ENCODE peak calls at places on chromosome X, in six cellular contexts. Q, I, Z, B, Y and V are unnamed samples.
A peak's percentile ranks its signal among the peaks of the same experiment; 100 is the strongest.

GRCh38 chrX:120372667-120373370 is 10.9 kb downstream of the ATP1B4 start:
- DNase-seq in I (no peak), B (no peak), Z (no peak), Y (peak; percentile 9), Q (no peak), V (no peak)

GRCh38 chrX:107398115-107398514 is 51.3 kb upstream of the FRMPD3 start:
- DNase-seq in Y (no peak), I (no peak), B (no peak), Z (no peak), Q (no peak), V (no peak)

GRCh38 chrX:24371391-24371972 is 11.0 kb downstream of the SUPT20HL1 start:
- DNase-seq in B (peak; percentile 68), Y (peak; percentile 47), Q (peak; percentile 87), I (peak; percentile 18), Z (peak; percentile 34), V (peak; percentile 67)

GRCh38 chrX:135520553-135521404 is at the start of gene INTS6L:
- DNase-seq in Q (peak; percentile 89), Z (peak; percentile 83), Y (peak; percentile 84), B (peak; percentile 94), I (peak; percentile 78), V (peak; percentile 72)

GRCh38 chrX:18855919-18856644 is 127.8 kb downstream of the PHKA2 start:
- DNase-seq in B (no peak), Y (no peak), I (no peak), Q (no peak), Z (no peak), V (no peak)

GRCh38 chrX:113274801-113275200 is 434.2 kb upstream of the AMOT start:
- DNase-seq in Q (no peak), Z (no peak), Y (no peak), I (no peak), B (no peak), V (no peak)

GRCh38 chrX:110450050-110450449 is 91.4 kb downstream of the RTL9 start:
- DNase-seq in Q (peak; percentile 91), Z (peak; percentile 27), Y (peak; percentile 58), I (peak; percentile 30), B (peak; percentile 85), V (peak; percentile 69)

GRCh38 chrX:82335772-82336171 is 1133.9 kb downstream of the SH3BGRL start:
- DNase-seq in Z (no peak), Q (no peak), I (no peak), B (no peak), Y (no peak), V (no peak)

GRCh38 chrX:110143454-110144210 is 140.7 kb downstream of the TMEM164 start:
- DNase-seq in Q (no peak), Z (no peak), B (no peak), I (peak; percentile 24), Y (peak; percentile 7), V (no peak)

GRCh38 chrX:7638053-7638452 is 204.9 kb upstream of the VCX start:
- DNase-seq in Y (no peak), B (no peak), I (no peak), Z (no peak), Q (no peak), V (no peak)

GRCh38 chrX:120559799-120560198 is 963 bp downstream of the CUL4B start:
- DNase-seq in I (no peak), B (no peak), Z (no peak), Q (peak; percentile 35), Y (no peak), V (no peak)

DNA sequence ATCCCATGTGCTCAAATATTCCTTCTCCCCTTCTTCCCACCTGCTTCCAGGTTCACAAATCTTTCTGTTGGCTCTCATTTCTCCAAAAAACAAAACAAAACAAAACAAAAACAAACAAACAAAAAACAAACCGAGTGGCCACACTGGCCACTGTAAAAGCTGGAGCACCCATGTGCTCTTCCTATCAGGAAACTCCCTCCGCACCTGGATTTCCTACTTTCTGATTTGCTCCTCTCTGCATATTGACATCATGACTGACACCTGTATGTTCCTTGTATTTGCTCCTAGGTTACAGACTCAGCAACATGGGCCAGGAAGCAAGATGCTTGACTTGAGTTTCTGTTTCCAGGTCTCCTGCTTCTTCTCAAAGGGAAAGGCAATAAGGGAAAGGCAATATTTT is 258.8 kb downstream of the GPC3 start:
- DNase-seq in B (no peak), Z (no peak), I (no peak), Q (no peak), Y (no peak), V (no peak)
- H3K27ac ChIP-seq in B (no peak overlapping the region), Z (no peak overlapping the region), I (no peak overlapping the region), Q (no peak overlapping the region), Y (no peak overlapping the region), V (no peak overlapping the region)

GRCh38 chrX:45781901-45782553 is 581.4 kb upstream of the DIPK2B start:
- DNase-seq in Q (no peak), B (no peak), Z (no peak), I (no peak), Y (no peak), V (no peak)
- H3K27ac ChIP-seq in Q (no peak overlapping the region), B (no peak overlapping the region), Z (no peak overlapping the region), I (peak overlapping the region; percentile 83), Y (no peak overlapping the region), V (no peak overlapping the region)

GRCh38 chrX:154785711-154786110 is 19.6 kb downstream of the MPP1 start:
- DNase-seq in Q (no peak), B (no peak), Y (no peak), I (no peak), Z (no peak), V (no peak)

GRCh38 chrX:154779261-154779660 is 16.6 kb downstream of the DKC1 start:
- DNase-seq in I (no peak), Q (no peak), Z (no peak), B (no peak), Y (no peak), V (no peak)

GRCh38 chrX:154780968-154781367 is 18.3 kb downstream of the DKC1 start:
- DNase-seq in Z (no peak), B (no peak), I (no peak), Y (no peak), Q (no peak), V (no peak)

DNA sequence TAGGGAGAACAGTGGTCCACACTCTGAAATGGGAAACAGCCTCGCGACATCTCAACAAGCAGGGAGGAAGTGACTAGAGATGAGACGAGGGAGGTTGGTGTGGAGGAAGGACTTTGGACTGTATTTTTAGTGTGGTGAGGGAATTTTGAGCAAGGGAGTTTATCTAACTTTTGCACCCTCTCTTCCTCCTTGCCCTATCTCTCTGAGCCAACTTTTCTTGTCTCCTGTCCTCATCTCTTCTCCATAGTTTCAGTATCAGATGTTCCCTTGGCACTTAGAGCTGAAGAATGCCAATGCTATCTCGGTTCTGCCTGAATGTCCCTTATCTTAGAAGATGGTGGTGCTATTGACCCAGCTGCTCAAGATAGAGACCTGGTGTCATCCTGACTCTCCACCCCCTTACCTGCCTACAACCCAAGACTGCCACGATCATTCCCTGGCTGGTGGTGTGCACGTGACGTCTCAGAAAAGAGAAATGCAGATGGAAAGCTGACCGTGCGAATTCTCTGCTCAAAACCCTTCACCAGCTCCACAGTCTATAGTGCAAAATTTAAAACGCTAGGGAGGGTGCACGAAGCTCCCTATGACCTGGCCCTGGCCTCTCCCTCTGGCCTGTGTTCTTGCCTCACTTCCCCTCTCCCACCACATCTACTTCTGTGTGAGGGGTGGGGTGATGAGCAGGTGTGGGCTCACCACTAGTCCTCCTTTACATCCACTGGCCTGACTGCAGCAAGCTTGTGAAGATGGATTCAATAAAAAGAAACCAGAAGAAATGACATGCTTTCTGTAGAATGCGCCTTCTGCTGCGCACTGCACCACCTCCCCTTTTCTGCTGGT is 20.9 kb downstream of the MPP1 start:
- DNase-seq in I (no peak), Z (no peak), Y (no peak), Q (no peak), B (no peak), V (no peak)
- H3K27ac ChIP-seq in I (no peak overlapping the region), Z (no peak overlapping the region), Y (no peak overlapping the region), Q (no peak overlapping the region), B (no peak overlapping the region), V (no peak overlapping the region)

DNA sequence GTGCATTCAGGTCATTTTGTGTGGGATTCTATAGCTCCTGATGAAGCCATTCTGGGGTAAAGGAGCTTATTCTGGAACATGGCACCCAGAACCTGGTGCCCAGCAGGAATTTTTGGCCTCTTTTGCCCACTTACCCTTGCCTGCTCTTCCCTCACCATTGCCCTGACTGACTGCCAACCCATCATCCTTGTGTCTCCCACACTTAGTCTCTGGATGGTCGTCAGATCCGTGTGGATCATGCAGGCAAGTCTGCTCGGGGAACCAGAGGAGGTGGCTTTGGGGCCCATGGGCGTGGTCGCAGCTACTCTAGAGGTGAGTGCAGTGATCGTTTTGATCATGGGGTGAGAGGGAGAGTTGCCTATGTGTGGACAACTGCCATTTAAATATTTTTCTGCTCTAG is 1.8 kb downstream of the RBM3 start:
- DNase-seq in B (no peak), Y (no peak), Z (no peak), I (no peak), Q (no peak), V (no peak)
- H3K27ac ChIP-seq in B (peak overlapping the region; percentile 96), Y (no peak overlapping the region), Z (no peak overlapping the region), I (peak overlapping the region; percentile 89), Q (no peak overlapping the region), V (no peak overlapping the region)

GRCh38 chrX:95889279-95889678 is 795.4 kb upstream of the DIAPH2 start:
- DNase-seq in B (no peak), I (no peak), Z (no peak), Y (no peak), Q (no peak), V (no peak)

GRCh38 chrX:95893632-95894031 is 791.0 kb upstream of the DIAPH2 start:
- DNase-seq in Z (no peak), Y (no peak), I (no peak), Q (no peak), B (no peak), V (no peak)
- H3K27ac ChIP-seq in Z (no peak overlapping the region), Y (no peak overlapping the region), I (no peak overlapping the region), Q (no peak overlapping the region), B (no peak overlapping the region), V (no peak overlapping the region)

GRCh38 chrX:12970691-12971202 is 4.2 kb upstream of the TMSB4X start:
- DNase-seq in Y (peak; percentile 42), Q (peak; percentile 22), B (no peak), I (no peak), Z (peak; percentile 45), V (no peak)

GRCh38 chrX:12971282-12972003 is 3.5 kb upstream of the TMSB4X start:
- DNase-seq in Z (no peak), Q (no peak), Y (peak; percentile 43), I (no peak), B (peak; percentile 82), V (no peak)

GRCh38 chrX:12966151-12966550 is 8.8 kb upstream of the TMSB4X start:
- DNase-seq in B (no peak), Q (no peak), I (no peak), Z (no peak), Y (no peak), V (no peak)

GRCh38 chrX:12965390-12965940 is 9.4 kb upstream of the TMSB4X start:
- DNase-seq in B (no peak), Z (no peak), Y (no peak), I (no peak), Q (no peak), V (no peak)

GRCh38 chrX:12967711-12968465 is 7.0 kb upstream of the TMSB4X start:
- DNase-seq in Q (no peak), B (no peak), I (no peak), Y (no peak), Z (no peak), V (no peak)
- H3K27ac ChIP-seq in Q (no peak overlapping the region), B (no peak overlapping the region), I (no peak overlapping the region), Y (no peak overlapping the region), Z (peak overlapping the region; percentile 38), V (no peak overlapping the region)